ENCODE peak calls at places on chromosomes 6 and 20, in five cellular contexts. One of them, this sample, is unnamed. For H3K36me3, the result is how much of the 10 kb centered on the place peaks cover.

GRCh38 chr6:79570129-79570801 is 33.0 kb upstream of the LCA5 start:
- DNase-seq in breast epithelium: no peak
- DNase-seq in suprapubic skin: no peak
- DNase-seq in CD8-positive, alpha-beta T cell: no peak
- DNase-seq in testis: no peak
- DNase-seq in this sample: no peak

GRCh38 chr6:42307141-42307470 is 89.4 kb upstream of the MRPS10 start:
- DNase-seq in testis: peak
- DNase-seq in suprapubic skin: no peak
- DNase-seq in breast epithelium: no peak
- DNase-seq in CD8-positive, alpha-beta T cell: no peak
- DNase-seq in this sample: no peak

GRCh38 chr6:169051371-169051770 is 202.3 kb downstream of the THBS2 start:
- DNase-seq in CD8-positive, alpha-beta T cell: no peak
- DNase-seq in testis: no peak
- DNase-seq in breast epithelium: no peak
- DNase-seq in suprapubic skin: no peak
- DNase-seq in this sample: no peak

GRCh38 chr6:56996401-56996800 is 41.5 kb downstream of the BEND6 start:
- DNase-seq in CD8-positive, alpha-beta T cell: no peak
- DNase-seq in breast epithelium: no peak
- DNase-seq in testis: no peak
- DNase-seq in suprapubic skin: no peak
- DNase-seq in this sample: no peak

GRCh38 chr6:134920422-134920821 is 29.5 kb downstream of the ALDH8A1 start:
- DNase-seq in testis: no peak
- DNase-seq in breast epithelium: no peak
- DNase-seq in suprapubic skin: no peak
- DNase-seq in CD8-positive, alpha-beta T cell: no peak
- DNase-seq in this sample: no peak

GRCh38 chr20:63175031-63175895 is 40.7 kb downstream of the YTHDF1 start:
- DNase-seq in CD8-positive, alpha-beta T cell: no peak
- DNase-seq in testis: no peak
- DNase-seq in breast epithelium: no peak
- DNase-seq in suprapubic skin: no peak
- DNase-seq in this sample: no peak

GRCh38 chr6:56036911-56037310 is 161.5 kb upstream of the BMP5 start:
- DNase-seq in breast epithelium: no peak
- DNase-seq in CD8-positive, alpha-beta T cell: no peak
- DNase-seq in testis: no peak
- DNase-seq in suprapubic skin: no peak
- DNase-seq in this sample: no peak

GRCh38 chr20:31488171-31488570 is 13.1 kb downstream of the REM1 start:
- DNase-seq in breast epithelium: no peak
- DNase-seq in suprapubic skin: no peak
- DNase-seq in testis: no peak
- DNase-seq in CD8-positive, alpha-beta T cell: no peak
- DNase-seq in this sample: no peak

GRCh38 chr6:134835998-134836397 is 113.9 kb downstream of the ALDH8A1 start:
- DNase-seq in CD8-positive, alpha-beta T cell: no peak
- DNase-seq in testis: no peak
- DNase-seq in breast epithelium: no peak
- DNase-seq in suprapubic skin: no peak
- DNase-seq in this sample: no peak

GRCh38 chr6:107116328-107116892 is 1.1 kb upstream of the BEND3 start:
- DNase-seq in CD8-positive, alpha-beta T cell: no peak
- DNase-seq in suprapubic skin: peak
- DNase-seq in breast epithelium: no peak
- DNase-seq in testis: peak
- DNase-seq in this sample: no peak

GRCh38 chr6:69146385-69146784 is 511.3 kb downstream of the ADGRB3 start:
- DNase-seq in testis: no peak
- DNase-seq in CD8-positive, alpha-beta T cell: no peak
- DNase-seq in breast epithelium: no peak
- DNase-seq in suprapubic skin: no peak
- DNase-seq in this sample: no peak

GRCh38 chr20:62489186-62489939 is 13.6 kb upstream of the GATA5 start:
- DNase-seq in testis: no peak
- DNase-seq in breast epithelium: no peak
- DNase-seq in suprapubic skin: no peak
- DNase-seq in CD8-positive, alpha-beta T cell: no peak
- DNase-seq in this sample: no peak

GRCh38 chr6:20403766-20404640 is 2.3 kb downstream of the E2F3 start:
- DNase-seq in CD8-positive, alpha-beta T cell: peak
- DNase-seq in breast epithelium: no peak
- DNase-seq in testis: peak
- DNase-seq in suprapubic skin: peak
- DNase-seq in this sample: peak

GRCh38 chr6:119035459-119035858 is 43.0 kb downstream of the FAM184A start:
- DNase-seq in suprapubic skin: no peak
- DNase-seq in breast epithelium: no peak
- DNase-seq in CD8-positive, alpha-beta T cell: no peak
- DNase-seq in testis: no peak
- DNase-seq in this sample: no peak

GRCh38 chr6:29926081-29926794 is 16.1 kb upstream of the HLA-A start:
- DNase-seq in suprapubic skin: peak
- DNase-seq in breast epithelium: no peak
- DNase-seq in CD8-positive, alpha-beta T cell: no peak
- DNase-seq in testis: no peak
- DNase-seq in this sample: no peak

GRCh38 chr6:164108869-164109769 is 694.6 kb downstream of the QKI start:
- DNase-seq in testis: no peak
- DNase-seq in CD8-positive, alpha-beta T cell: no peak
- DNase-seq in breast epithelium: peak
- DNase-seq in suprapubic skin: no peak
- DNase-seq in this sample: peak

GRCh38 chr20:45670139-45670538 is at the start of gene WFDC11:
- DNase-seq in suprapubic skin: no peak
- DNase-seq in breast epithelium: no peak
- DNase-seq in testis: no peak
- DNase-seq in CD8-positive, alpha-beta T cell: no peak
- DNase-seq in this sample: no peak

GRCh38 chr20:13142143-13142542 is 78.9 kb upstream of the ISM1 start:
- DNase-seq in testis: no peak
- DNase-seq in suprapubic skin: no peak
- DNase-seq in CD8-positive, alpha-beta T cell: no peak
- DNase-seq in breast epithelium: no peak
- DNase-seq in this sample: no peak

GRCh38 chr6:15066433-15067337 is 179.2 kb upstream of the JARID2 start:
- DNase-seq in suprapubic skin: no peak
- DNase-seq in CD8-positive, alpha-beta T cell: no peak
- DNase-seq in testis: peak
- DNase-seq in breast epithelium: peak
- DNase-seq in this sample: peak

GRCh38 chr6:44696099-44696498 is 308.6 kb downstream of the CDC5L start:
- DNase-seq in suprapubic skin: no peak
- DNase-seq in CD8-positive, alpha-beta T cell: no peak
- DNase-seq in breast epithelium: no peak
- DNase-seq in testis: no peak
- DNase-seq in this sample: no peak

GRCh38 chr20:297925-298754 is 770 bp downstream of the ZCCHC3 start:
- DNase-seq in breast epithelium: peak
- DNase-seq in suprapubic skin: peak
- DNase-seq in testis: peak
- DNase-seq in CD8-positive, alpha-beta T cell: peak
- DNase-seq in this sample: peak

GRCh38 chr6:41286544-41287346 is at the start of gene TREM1:
- DNase-seq in suprapubic skin: peak
- DNase-seq in testis: peak
- DNase-seq in breast epithelium: no peak
- DNase-seq in CD8-positive, alpha-beta T cell: no peak
- DNase-seq in this sample: peak

GRCh38 chr6:38272222-38272621 is 367.5 kb downstream of the BTBD9 start:
- DNase-seq in CD8-positive, alpha-beta T cell: no peak
- DNase-seq in testis: no peak
- DNase-seq in suprapubic skin: no peak
- DNase-seq in breast epithelium: no peak
- DNase-seq in this sample: no peak

GRCh38 chr6:38270367-38270766 is 369.4 kb downstream of the BTBD9 start:
- DNase-seq in testis: no peak
- DNase-seq in suprapubic skin: no peak
- DNase-seq in CD8-positive, alpha-beta T cell: no peak
- DNase-seq in breast epithelium: no peak
- DNase-seq in this sample: no peak

GRCh38 chr6:38271081-38271480 is 368.6 kb downstream of the BTBD9 start:
- DNase-seq in testis: no peak
- DNase-seq in suprapubic skin: no peak
- DNase-seq in breast epithelium: no peak
- DNase-seq in CD8-positive, alpha-beta T cell: no peak
- DNase-seq in this sample: no peak

GRCh38 chr6:38268342-38268741 is 371.4 kb downstream of the BTBD9 start:
- DNase-seq in suprapubic skin: no peak
- DNase-seq in testis: no peak
- DNase-seq in CD8-positive, alpha-beta T cell: no peak
- DNase-seq in breast epithelium: no peak
- DNase-seq in this sample: no peak

DNA sequence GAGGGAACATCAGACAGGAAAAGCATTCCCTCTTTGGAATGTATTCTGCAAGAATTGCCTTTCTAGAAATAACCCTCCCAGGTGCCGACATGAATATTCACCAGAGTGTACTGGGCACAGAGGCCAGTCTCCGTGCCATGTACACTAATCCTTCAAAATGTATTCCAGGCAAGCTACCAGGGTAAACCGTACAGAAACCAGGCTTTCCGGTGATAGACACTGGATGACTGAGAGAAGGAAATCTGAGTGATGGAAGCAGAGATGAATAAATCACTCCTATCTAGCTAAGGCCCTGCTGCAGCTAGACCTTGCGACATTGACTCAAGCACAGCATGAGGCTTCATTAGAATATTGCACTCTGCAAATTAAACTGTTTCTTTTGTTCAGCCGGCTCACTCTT is 370.0 kb downstream of the BTBD9 start:
- DNase-seq in CD8-positive, alpha-beta T cell: no peak
- DNase-seq in suprapubic skin: no peak
- DNase-seq in breast epithelium: no peak
- DNase-seq in testis: no peak
- DNase-seq in this sample: no peak
- H3K27ac ChIP-seq in CD8-positive, alpha-beta T cell: no peak
- H3K27ac ChIP-seq in suprapubic skin: no peak
- H3K27ac ChIP-seq in breast epithelium: no peak
- H3K27ac ChIP-seq in testis: no peak
- H3K27ac ChIP-seq in this sample: no peak

GRCh38 chr6:54058236-54058635 is 53.0 kb upstream of the MLIP start:
- DNase-seq in testis: no peak
- DNase-seq in breast epithelium: no peak
- DNase-seq in suprapubic skin: no peak
- DNase-seq in CD8-positive, alpha-beta T cell: no peak
- DNase-seq in this sample: no peak

GRCh38 chr6:54056105-54056504 is 55.1 kb upstream of the MLIP start:
- DNase-seq in breast epithelium: no peak
- DNase-seq in suprapubic skin: no peak
- DNase-seq in CD8-positive, alpha-beta T cell: no peak
- DNase-seq in testis: no peak
- DNase-seq in this sample: no peak

GRCh38 chr6:54050750-54051149 is 60.5 kb upstream of the MLIP start:
- DNase-seq in breast epithelium: no peak
- DNase-seq in CD8-positive, alpha-beta T cell: no peak
- DNase-seq in testis: no peak
- DNase-seq in suprapubic skin: no peak
- DNase-seq in this sample: peak

GRCh38 chr6:54057068-54057467 is 54.2 kb upstream of the MLIP start:
- DNase-seq in breast epithelium: no peak
- DNase-seq in testis: no peak
- DNase-seq in suprapubic skin: no peak
- DNase-seq in CD8-positive, alpha-beta T cell: no peak
- DNase-seq in this sample: no peak

GRCh38 chr6:54053893-54054391 is 57.3 kb upstream of the MLIP start:
- DNase-seq in CD8-positive, alpha-beta T cell: no peak
- DNase-seq in breast epithelium: no peak
- DNase-seq in suprapubic skin: no peak
- DNase-seq in testis: peak
- DNase-seq in this sample: peak
- H3K4me3 ChIP-seq in CD8-positive, alpha-beta T cell: no peak
- H3K4me3 ChIP-seq in breast epithelium: no peak
- H3K4me3 ChIP-seq in suprapubic skin: no peak
- H3K4me3 ChIP-seq in testis: no peak
- H3K4me3 ChIP-seq in this sample: peak

DNA sequence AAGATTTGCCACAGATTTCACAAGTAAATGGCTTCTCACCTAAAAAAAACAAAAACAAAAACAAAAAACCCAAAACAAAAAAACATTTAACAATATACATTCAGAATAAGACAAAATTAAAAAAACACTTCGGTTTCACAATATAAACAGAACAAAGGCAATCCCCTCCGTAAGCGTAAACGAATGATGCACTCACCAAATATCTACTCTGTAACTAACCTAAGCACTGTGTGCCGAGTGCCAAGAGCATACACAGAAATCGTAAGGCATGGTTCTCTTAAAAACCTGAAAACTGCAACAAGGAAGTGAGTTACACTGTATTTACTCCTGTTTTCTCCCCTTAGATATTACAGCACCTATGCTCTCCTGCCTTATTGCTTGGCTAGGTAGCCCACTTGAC is 12.1 kb upstream of the MICAL1 start:
- DNase-seq in breast epithelium: no peak
- DNase-seq in suprapubic skin: no peak
- DNase-seq in testis: no peak
- DNase-seq in CD8-positive, alpha-beta T cell: no peak
- DNase-seq in this sample: no peak
- H3K36me3 ChIP-seq in breast epithelium: under half
- H3K36me3 ChIP-seq in suprapubic skin: half or more
- H3K36me3 ChIP-seq in testis: under half
- H3K36me3 ChIP-seq in CD8-positive, alpha-beta T cell: under half
- H3K36me3 ChIP-seq in this sample: under half

DNA sequence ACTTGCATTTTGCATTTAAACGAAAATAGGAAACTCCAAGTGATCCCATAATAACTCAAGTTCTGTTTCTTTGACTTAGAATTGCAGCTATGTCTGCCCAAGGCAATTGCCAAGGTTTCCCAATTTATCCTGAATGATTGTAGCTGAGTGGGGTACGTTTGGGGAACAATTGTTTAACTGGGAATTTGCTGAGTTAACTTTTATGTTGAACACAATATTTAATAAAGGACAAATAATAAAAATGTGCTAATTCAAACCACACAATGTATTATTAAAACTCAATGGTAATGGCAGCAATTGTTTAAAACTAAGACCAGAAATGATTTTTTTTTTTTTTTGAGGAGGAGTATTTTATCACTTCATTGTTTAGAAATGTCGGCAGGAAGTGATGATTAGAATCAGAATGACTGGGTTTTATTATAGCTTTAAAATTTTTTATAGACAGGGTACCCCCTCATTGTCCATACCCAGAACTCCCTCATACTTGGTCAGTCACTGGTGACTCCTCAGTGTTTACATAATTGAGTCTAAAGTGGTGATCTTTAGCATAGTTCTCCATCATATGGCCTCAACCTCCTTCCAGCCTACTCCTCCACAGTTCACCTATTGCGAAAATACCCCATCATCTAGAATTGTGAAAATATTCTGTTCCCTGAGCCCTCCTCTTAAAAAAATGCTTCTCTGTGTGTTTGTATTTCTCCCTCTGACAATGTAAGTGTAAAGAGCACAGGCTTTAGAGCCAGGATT is 389.2 kb upstream of the CITED2 start:
- DNase-seq in testis: no peak
- DNase-seq in suprapubic skin: no peak
- DNase-seq in CD8-positive, alpha-beta T cell: no peak
- DNase-seq in breast epithelium: no peak
- DNase-seq in this sample: no peak
- H3K27ac ChIP-seq in testis: peak
- H3K27ac ChIP-seq in suprapubic skin: peak
- H3K27ac ChIP-seq in CD8-positive, alpha-beta T cell: no peak
- H3K27ac ChIP-seq in breast epithelium: peak
- H3K27ac ChIP-seq in this sample: peak